ENCODE peak calls at places on chromosomes 12 and 14, in ten cellular contexts. R, D, C, Z, F, E, B, H, V and I are unnamed samples.

GRCh38 chr12:70468741-70469140 is 102.7 kb downstream of the KCNMB4 start:
- DNase-seq in R (no peak), D (no peak), C (no peak), Z (no peak), F (no peak), E (no peak), B (no peak), H (no peak), V (no peak), I (no peak)

GRCh38 chr12:83404521-83404920 is 717.8 kb downstream of the TMTC2 start:
- DNase-seq in R (no peak), D (no peak), C (no peak), Z (no peak), F (no peak), E (no peak), B (no peak), H (no peak), V (no peak), I (no peak)

GRCh38 chr14:20278414-20278813 is 27.3 kb downstream of the TTC5 start:
- DNase-seq in R (no peak), D (no peak), C (peak; percentile 21), Z (no peak), F (peak; percentile 60), E (no peak), B (no peak), H (no peak), V (no peak), I (peak; percentile 29)

GRCh38 chr12:102331419-102331818 is 133.8 kb upstream of the PMCH start:
- DNase-seq in R (no peak), D (no peak), C (no peak), Z (no peak), F (no peak), E (no peak), B (no peak), H (no peak), V (no peak), I (no peak)

GRCh38 chr14:76718306-76719075 is 42.8 kb upstream of the VASH1 start:
- DNase-seq in R (no peak), D (no peak), C (no peak), Z (no peak), F (no peak), E (no peak), B (no peak), H (no peak), V (no peak), I (no peak)

GRCh38 chr14:61489932-61490331 is 168.6 kb downstream of the PRKCH start:
- DNase-seq in R (peak; percentile 74), D (no peak), C (peak; percentile 70), Z (no peak), F (no peak), E (peak; percentile 22), B (no peak), H (no peak), V (no peak), I (no peak)

GRCh38 chr12:28328967-28329366 is 138.7 kb downstream of the CCDC91 start:
- DNase-seq in R (no peak), D (no peak), C (no peak), Z (no peak), F (no peak), E (no peak), B (no peak), H (no peak), V (no peak), I (no peak)

GRCh38 chr14:93788557-93789365 is 476 bp upstream of the PRIMA1 start:
- DNase-seq in R (peak; percentile 88), D (no peak), C (peak; percentile 14), Z (no peak), F (no peak), E (no peak), B (no peak), H (peak; percentile 74), V (no peak), I (no peak)

GRCh38 chr12:113186033-113186365 is 478 bp downstream of the RITA1 start:
- DNase-seq in R (no peak), D (no peak), C (peak; percentile 40), Z (no peak), F (peak; percentile 27), E (no peak), B (no peak), H (no peak), V (no peak), I (peak; percentile 42)

GRCh38 chr12:27332407-27333310 is at the start of gene BMAL2:
- DNase-seq in R (no peak), D (no peak), C (peak; percentile 75), Z (no peak), F (peak; percentile 42), E (no peak), B (no peak), H (peak; percentile 64), V (no peak), I (peak; percentile 39)

GRCh38 chr14:64388533-64389243 is 535 bp downstream of the MTHFD1 start:
- DNase-seq in R (no peak), D (no peak), C (peak; percentile 50), Z (no peak), F (peak; percentile 13), E (peak; percentile 13), B (no peak), H (no peak), V (no peak), I (peak; percentile 45)

GRCh38 chr14:26332966-26333365 is 264.9 kb downstream of the NOVA1 start:
- DNase-seq in R (peak; percentile 64), D (no peak), C (peak; percentile 15), Z (no peak), F (peak; percentile 28), E (peak; percentile 7), B (no peak), H (no peak), V (no peak), I (no peak)

GRCh38 chr12:105493091-105493615 is 162.7 kb downstream of the C12orf75 start:
- DNase-seq in R (no peak), D (no peak), C (no peak), Z (no peak), F (no peak), E (no peak), B (no peak), H (no peak), V (no peak), I (no peak)
- H3K4me3 ChIP-seq in R (no peak overlapping the region), D (no peak overlapping the region), C (no peak overlapping the region), Z (no peak overlapping the region), F (no peak overlapping the region), E (no peak overlapping the region), B (no peak overlapping the region), H (no peak overlapping the region), V (no peak overlapping the region), I (no peak overlapping the region)

GRCh38 chr14:80024417-80024816 is 186.9 kb downstream of the DIO2 start:
- DNase-seq in R (no peak), D (no peak), C (no peak), Z (no peak), F (no peak), E (no peak), B (no peak), H (no peak), V (no peak), I (no peak)
- TF ChIP-seq CTCF in R (no peak), D (no peak), C (no peak), Z (no peak), F (no peak), E (no peak), B (no peak), H (no peak), V (no peak), I (no peak)

GRCh38 chr14:89699076-89699475 is 255.5 kb downstream of the EFCAB11 start:
- DNase-seq in R (no peak), D (no peak), C (no peak), Z (no peak), F (no peak), E (no peak), B (no peak), H (no peak), V (no peak), I (no peak)

GRCh38 chr14:89702151-89702936 is 252.2 kb downstream of the EFCAB11 start:
- DNase-seq in R (peak; percentile 73), D (no peak), C (peak; percentile 77), Z (peak; percentile 21), F (peak; percentile 35), E (no peak), B (peak; percentile 12), H (no peak), V (no peak), I (peak; percentile 56)

GRCh38 chr14:89695846-89696245 is 258.7 kb downstream of the EFCAB11 start:
- DNase-seq in R (no peak), D (no peak), C (no peak), Z (no peak), F (no peak), E (no peak), B (no peak), H (no peak), V (no peak), I (no peak)

GRCh38 chr14:89697281-89698060 is 257.1 kb downstream of the EFCAB11 start:
- DNase-seq in R (no peak), D (no peak), C (no peak), Z (no peak), F (no peak), E (no peak), B (no peak), H (no peak), V (no peak), I (no peak)

DNA sequence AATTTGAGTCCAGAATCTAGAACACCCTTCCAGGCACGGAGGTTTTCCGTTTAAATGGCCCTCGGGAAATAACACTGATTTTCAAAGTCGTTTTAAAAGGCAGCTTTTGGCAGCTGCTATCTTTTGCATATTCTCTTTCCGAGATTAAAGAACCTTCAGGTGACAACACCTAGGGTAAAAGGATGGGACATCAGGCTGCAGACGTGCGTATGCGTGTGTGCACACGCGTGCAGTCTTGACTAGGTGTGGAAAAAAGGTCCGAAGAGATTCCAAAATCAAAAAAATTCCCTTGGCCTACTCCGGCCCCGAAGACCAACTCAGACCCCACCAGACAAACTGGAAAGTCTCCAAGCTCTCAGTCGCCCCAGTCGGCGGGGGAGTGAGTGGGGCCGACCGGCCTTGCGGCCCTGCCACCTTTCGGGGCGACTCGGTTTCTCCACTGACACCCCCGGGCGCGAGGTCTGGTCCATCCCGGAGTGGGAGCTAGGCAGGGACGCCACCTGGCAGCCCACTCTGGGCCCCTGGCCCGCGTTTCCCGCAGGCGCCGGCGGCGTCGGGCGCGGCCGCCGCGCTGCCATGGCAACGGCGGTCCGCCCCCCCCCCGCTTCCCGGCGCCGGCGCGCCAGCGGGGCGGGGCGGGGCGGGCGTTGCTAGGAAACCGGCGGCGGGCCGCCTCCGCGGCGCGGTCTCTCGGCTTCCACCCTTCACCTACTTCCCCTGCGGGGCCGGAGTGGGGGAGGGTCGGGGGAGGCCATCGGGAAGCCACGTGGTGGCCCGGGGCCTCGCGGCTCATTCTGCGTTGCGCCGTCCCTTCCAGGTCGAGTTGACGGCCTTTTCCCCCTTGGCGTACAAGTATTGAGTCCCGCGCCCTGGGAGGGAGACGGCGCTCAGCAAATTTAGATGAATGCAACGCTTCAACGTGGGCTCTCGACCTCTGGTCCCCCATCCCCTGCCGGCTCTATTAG is 253.2 kb downstream of the EFCAB11 start:
- DNase-seq in R (peak; percentile 92), D (peak; percentile 23), C (peak; percentile 92), Z (peak; percentile 16), F (peak; percentile 71), E (peak; percentile 67), B (peak; percentile 6), H (peak; percentile 59), V (peak; percentile 2), I (peak; percentile 72)
- H3K4me3 ChIP-seq in R (peak overlapping the region; percentile 55), D (peak overlapping the region; percentile 66), C (peak overlapping the region; percentile 61), Z (peak overlapping the region; percentile 65), F (peak overlapping the region; percentile 65), E (peak overlapping the region; percentile 74), B (peak overlapping the region; percentile 56), H (peak overlapping the region; percentile 51), V (peak overlapping the region; percentile 47), I (peak overlapping the region; percentile 68)

DNA sequence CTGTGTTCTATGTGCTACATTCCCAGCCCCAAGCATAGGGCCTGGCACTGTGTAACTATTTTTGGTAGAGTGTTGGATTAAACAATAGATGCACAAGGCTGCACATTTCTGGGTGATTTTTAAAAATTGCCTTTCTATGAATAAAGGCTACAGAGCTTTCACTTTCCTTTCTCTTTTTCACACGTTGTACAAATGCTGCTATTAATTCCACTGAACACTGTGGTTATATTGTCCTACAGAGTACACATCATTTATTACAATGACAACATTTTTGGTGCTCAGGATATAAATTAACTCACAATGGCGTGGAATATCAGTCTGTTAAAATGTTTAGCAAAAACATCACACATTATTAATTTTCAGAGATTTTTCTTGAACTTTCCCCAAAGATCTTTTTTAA is 3.6 kb upstream of the EML1 start:
- DNase-seq in R (no peak), D (no peak), C (no peak), Z (no peak), F (no peak), E (no peak), B (no peak), H (no peak), V (no peak), I (no peak)
- TF ChIP-seq CTCF in R (no peak), D (no peak), C (no peak), Z (no peak), F (no peak), E (no peak), B (no peak), H (no peak), V (no peak), I (no peak)